ENCODE peak calls at places on chromosome 19, in seven cellular contexts. X is mesendoderm, R is colonic mucosa, D is neuronal stem cell, W is PC-3, L is SK-N-SH, I is IMR-90. B is an unnamed sample.

GRCh38 chr19:55344444-55344843 is 4.8 kb downstream of the KMT5C start:
- DNase-seq in X (no peak), R (no peak), D (no peak), W (no peak), L (peak; percentile 91), I (no peak), B (no peak)

GRCh38 chr19:8161135-8161646 is 11.8 kb upstream of the FBN3 start:
- DNase-seq in X (peak; percentile 75), R (no peak), D (no peak), W (peak; percentile 76), L (peak; percentile 40), I (no peak), B (peak; percentile 54)

GRCh38 chr19:36373638-36374156 is 5.3 kb downstream of the ZFP14 start:
- DNase-seq in X (no peak), R (no peak), D (no peak), W (no peak), L (no peak), I (no peak), B (no peak)

GRCh38 chr19:31064486-31064885 is 284.8 kb downstream of the TSHZ3 start:
- DNase-seq in X (peak; percentile 4), R (no peak), D (no peak), W (no peak), L (peak; percentile 16), I (no peak), B (no peak)

GRCh38 chr19:34712606-34713261 is 21.3 kb upstream of the ZNF181 start:
- DNase-seq in X (peak; percentile 83), R (peak; percentile 69), D (peak; percentile 61), W (peak; percentile 77), L (peak; percentile 55), I (peak; percentile 82), B (peak; percentile 59)

GRCh38 chr19:42074513-42075363 is 1.2 kb upstream of the ZNF574 start:
- DNase-seq in X (no peak), R (peak; percentile 52), D (no peak), W (no peak), L (peak; percentile 59), I (no peak), B (peak; percentile 25)

GRCh38 chr19:45224645-45225044 is 20.6 kb downstream of the EXOC3L2 start:
- DNase-seq in X (no peak), R (no peak), D (no peak), W (no peak), L (no peak), I (no peak), B (no peak)

GRCh38 chr19:1855040-1855827 is 7.0 kb upstream of the REXO1 start:
- DNase-seq in X (peak; percentile 95), R (peak; percentile 95), D (peak; percentile 77), W (peak; percentile 38), L (peak; percentile 99), I (peak; percentile 85), B (peak; percentile 62)

GRCh38 chr19:7902796-7903243 is 857 bp upstream of the MAP2K7 start:
- DNase-seq in X (no peak), R (peak; percentile 50), D (no peak), W (peak; percentile 35), L (no peak), I (no peak), B (no peak)

GRCh38 chr19:18967358-18968146 is 26.5 kb upstream of the HOMER3 start:
- DNase-seq in X (no peak), R (peak; percentile 41), D (no peak), W (peak; percentile 77), L (no peak), I (peak; percentile 32), B (no peak)
- H3K27ac ChIP-seq in X (no peak overlapping the region), R (peak overlapping the region; percentile 25), D (no peak overlapping the region), W (peak overlapping the region; percentile 61), L (no peak overlapping the region), I (no peak overlapping the region), B (no peak overlapping the region)

DNA sequence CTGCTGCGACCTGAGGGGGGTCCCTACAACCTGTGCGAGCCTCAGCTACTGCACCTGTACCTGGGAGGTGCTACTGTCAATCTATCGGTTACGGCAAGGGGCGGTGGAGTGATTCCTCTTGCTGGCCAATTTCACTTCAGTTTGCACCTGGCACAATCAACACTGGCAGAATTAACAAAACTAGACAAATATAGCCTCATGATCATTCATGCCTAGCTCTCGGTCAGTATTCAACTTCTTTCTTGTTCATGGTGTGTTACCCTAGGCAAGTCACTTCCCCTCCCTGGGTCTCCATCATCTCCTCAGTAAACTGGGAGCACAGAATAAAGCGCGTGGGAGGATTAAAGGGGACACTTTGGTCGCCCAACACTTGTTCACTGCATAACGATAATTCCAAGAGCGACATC is 621 bp downstream of the HAUS8 start:
- DNase-seq in X (no peak), R (no peak), D (no peak), W (no peak), L (no peak), I (no peak), B (no peak)
- H3K9ac ChIP-seq in X (peak overlapping the region; percentile 76), R (peak overlapping the region; percentile 60), D (peak overlapping the region; percentile 91), W (peak overlapping the region; percentile 90), L (peak overlapping the region; percentile 71), I (peak overlapping the region; percentile 51), B (peak overlapping the region; percentile 78)

DNA sequence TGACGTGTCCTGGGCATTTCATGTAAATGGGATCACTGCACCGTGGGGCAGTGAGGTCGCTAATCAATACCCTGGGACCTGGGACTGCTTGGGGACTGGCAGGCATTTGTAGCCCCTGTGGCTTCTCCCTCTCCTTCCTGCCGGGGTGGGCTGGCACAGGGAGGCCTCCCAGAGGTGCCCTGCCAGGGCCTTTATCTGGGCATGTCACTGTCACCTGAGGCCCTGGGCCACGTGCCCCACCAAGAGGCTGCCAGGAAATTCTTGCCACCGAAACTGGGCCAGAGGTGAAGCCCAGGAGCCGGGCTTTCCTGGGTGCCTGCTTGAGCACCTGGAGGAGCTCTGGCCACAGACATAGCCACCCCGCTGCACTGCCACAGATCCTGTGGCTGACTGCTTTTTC is 1.8 kb upstream of the NMRK2 start:
- DNase-seq in X (no peak), R (no peak), D (no peak), W (no peak), L (peak; percentile 18), I (no peak), B (no peak)
- H3K27ac ChIP-seq in X (no peak overlapping the region), R (no peak overlapping the region), D (no peak overlapping the region), W (no peak overlapping the region), L (no peak overlapping the region), I (no peak overlapping the region), B (no peak overlapping the region)

GRCh38 chr19:4694211-4694987 is 24.3 kb upstream of the MYDGF start:
- DNase-seq in X (no peak), R (no peak), D (no peak), W (peak; percentile 100), L (no peak), I (peak; percentile 94), B (no peak)

GRCh38 chr19:4699826-4700572 is 23.6 kb downstream of the DPP9 start:
- DNase-seq in X (no peak), R (no peak), D (no peak), W (no peak), L (no peak), I (no peak), B (no peak)

GRCh38 chr19:4695224-4695731 is 25.1 kb upstream of the MYDGF start:
- DNase-seq in X (no peak), R (no peak), D (no peak), W (no peak), L (no peak), I (no peak), B (no peak)

GRCh38 chr19:4700573-4700970 is 23.1 kb downstream of the DPP9 start:
- DNase-seq in X (peak; percentile 10), R (no peak), D (no peak), W (no peak), L (no peak), I (no peak), B (no peak)

GRCh38 chr19:4697304-4697703 is 26.3 kb downstream of the DPP9 start:
- DNase-seq in X (no peak), R (no peak), D (no peak), W (no peak), L (no peak), I (no peak), B (no peak)
- H3K9ac ChIP-seq in X (no peak overlapping the region), R (no peak overlapping the region), D (no peak overlapping the region), W (no peak overlapping the region), L (no peak overlapping the region), I (no peak overlapping the region), B (no peak overlapping the region)